ENCODE peak calls at places on chromosomes 12 and 14, in four cellular contexts. C, H, N and M are unnamed samples.

GRCh38 chr14:73719791-73720190 is 5.6 kb upstream of the PNMA1 start:
- DNase-seq in H (no peak), C (no peak), N (no peak), M (no peak)

GRCh38 chr12:132186208-132186856 is 42.1 kb downstream of the NOC4L start:
- DNase-seq in H (no peak), N (no peak), C (no peak), M (no peak)

GRCh38 chr14:65495196-65495595 is 82.7 kb downstream of the FUT8 start:
- DNase-seq in N (no peak), C (no peak), H (no peak), M (no peak)

GRCh38 chr14:100439781-100440180 is 116.6 kb downstream of the SLC25A47 start:
- DNase-seq in H (peak; percentile 53), N (no peak), C (no peak), M (no peak)

GRCh38 chr14:34220921-34221320 is 241.1 kb downstream of the SPTSSA start:
- DNase-seq in H (no peak), C (no peak), N (no peak), M (no peak)

GRCh38 chr14:22319526-22320352 is 269.3 kb downstream of the DAD1 start:
- DNase-seq in C (peak; percentile 43), N (peak; percentile 31), H (peak; percentile 11), M (peak; percentile 55)

GRCh38 chr12:22190969-22191368 is 143.5 kb downstream of the ST8SIA1 start:
- DNase-seq in H (peak; percentile 5), N (no peak), C (no peak), M (no peak)

GRCh38 chr12:117042171-117042809 is 56.9 kb downstream of the TESC start:
- DNase-seq in N (no peak), H (peak; percentile 61), C (no peak), M (no peak)

GRCh38 chr14:90140298-90140955 is 78.6 kb downstream of the KCNK13 start:
- DNase-seq in H (peak; percentile 75), C (no peak), N (no peak), M (no peak)

GRCh38 chr12:23472329-23472971 is 477.0 kb downstream of the SOX5 start:
- DNase-seq in N (no peak), C (no peak), H (no peak), M (no peak)

GRCh38 chr12:13173537-13173936 is 23.0 kb upstream of the EMP1 start:
- DNase-seq in N (no peak), H (no peak), C (no peak), M (no peak)

GRCh38 chr12:88698471-88698870 is 118.2 kb upstream of the KITLG start:
- DNase-seq in C (no peak), N (no peak), H (no peak), M (no peak)

GRCh38 chr14:38616959-38617358 is 361.1 kb upstream of the CLEC14A start:
- DNase-seq in C (no peak), N (no peak), H (no peak), M (no peak)

GRCh38 chr12:107379852-107380567 is 286.7 kb upstream of the CRY1 start:
- DNase-seq in C (no peak), N (no peak), H (no peak), M (no peak)